ENCODE peak calls at places on chromosomes 7 and 10, in four cellular contexts. N, G, Q and F are unnamed samples.

GRCh38 chr10:62512732-62513475 is 138.7 kb downstream of the ZNF365 start:
- DNase-seq in N (no peak), G (peak; percentile 12), Q (peak; percentile 8), F (no peak)

GRCh38 chr10:71216751-71217265 is 4.4 kb downstream of the UNC5B start:
- DNase-seq in N (no peak), G (no peak), Q (no peak), F (no peak)

GRCh38 chr7:104005197-104005596 is 15.7 kb upstream of the RELN start:
- DNase-seq in N (no peak), G (no peak), Q (peak; percentile 79), F (no peak)

GRCh38 chr10:74518076-74518475 is 308.3 kb upstream of the KAT6B start:
- DNase-seq in N (no peak), G (no peak), Q (no peak), F (no peak)

GRCh38 chr7:10401793-10402192 is 571.9 kb upstream of the PHF14 start:
- DNase-seq in N (no peak), G (no peak), Q (no peak), F (no peak)

GRCh38 chr10:34343764-34344163 is 471.3 kb downstream of the PARD3 start:
- DNase-seq in N (no peak), G (no peak), Q (no peak), F (no peak)

GRCh38 chr7:151146761-151147160 is 20.7 kb downstream of the GBX1 start:
- DNase-seq in N (no peak), G (no peak), Q (no peak), F (no peak)

GRCh38 chr7:157271991-157272324 is 64.8 kb upstream of the DNAJB6 start:
- DNase-seq in N (no peak), G (no peak), Q (peak; percentile 74), F (no peak)

GRCh38 chr10:123035467-123036086 is 26.8 kb downstream of the ACADSB start:
- DNase-seq in N (no peak), G (no peak), Q (no peak), F (no peak)

GRCh38 chr7:83697814-83698530 is 49.0 kb upstream of the SEMA3E start:
- DNase-seq in N (no peak), G (no peak), Q (no peak), F (no peak)

GRCh38 chr10:91540714-91541113 is 92.2 kb downstream of the PPP1R3C start:
- DNase-seq in N (no peak), G (no peak), Q (peak; percentile 90), F (no peak)

GRCh38 chr10:24256619-24257018 is 47.7 kb downstream of the KIAA1217 start:
- DNase-seq in N (no peak), G (no peak), Q (no peak), F (no peak)

GRCh38 chr7:118259115-118259514 is 34.6 kb downstream of the ANKRD7 start:
- DNase-seq in N (no peak), G (no peak), Q (no peak), F (no peak)

GRCh38 chr10:95524358-95525032 is 36.7 kb downstream of the SORBS1 start:
- DNase-seq in N (no peak), G (no peak), Q (no peak), F (no peak)

GRCh38 chr10:33252794-33253203 is 81.7 kb downstream of the NRP1 start:
- DNase-seq in N (no peak), G (peak; percentile 43), Q (peak; percentile 76), F (no peak)

GRCh38 chr10:90849956-90850749 is 7.7 kb downstream of the HTR7 start:
- DNase-seq in N (no peak), G (no peak), Q (peak; percentile 75), F (no peak)

GRCh38 chr7:138941545-138941944 is 39.6 kb downstream of the KIAA1549 start:
- DNase-seq in N (peak; percentile 37), G (no peak), Q (no peak), F (no peak)

GRCh38 chr10:114239117-114239993 is at the start of gene VWA2:
- DNase-seq in N (peak; percentile 70), G (peak; percentile 38), Q (no peak), F (no peak)

GRCh38 chr10:101903827-101904520 is 60.4 kb upstream of the KCNIP2 start:
- DNase-seq in N (no peak), G (no peak), Q (no peak), F (no peak)

GRCh38 chr7:157522189-157522588 is 185.4 kb downstream of the DNAJB6 start:
- DNase-seq in N (no peak), G (no peak), Q (no peak), F (no peak)

GRCh38 chr7:148501707-148502139 is 88.8 kb upstream of the C7orf33 start:
- DNase-seq in N (peak; percentile 79), G (no peak), Q (no peak), F (no peak)

GRCh38 chr7:603152-603941 is 83.7 kb upstream of the PDGFA start:
- DNase-seq in N (no peak), G (no peak), Q (no peak), F (peak; percentile 49)

GRCh38 chr7:108326938-108327337 is 129.3 kb downstream of the NRCAM start:
- DNase-seq in N (no peak), G (no peak), Q (no peak), F (no peak)

GRCh38 chr7:123757095-123757494 is 8.3 kb upstream of the WASL start:
- DNase-seq in N (no peak), G (no peak), Q (no peak), F (no peak)

GRCh38 chr10:122054046-122055025 is 65.4 kb downstream of the TACC2 start:
- DNase-seq in N (peak; percentile 84), G (peak; percentile 55), Q (peak; percentile 32), F (no peak)

GRCh38 chr7:105790996-105791395 is 85.4 kb downstream of the ATXN7L1 start:
- DNase-seq in N (no peak), G (no peak), Q (peak; percentile 64), F (no peak)

GRCh38 chr7:158325530-158326381 is 261.9 kb downstream of the PTPRN2 start:
- DNase-seq in N (peak; percentile 77), G (no peak), Q (no peak), F (no peak)

GRCh38 chr7:142153400-142153799 is 41.9 kb downstream of the MGAM2 start:
- DNase-seq in N (peak; percentile 25), G (peak; percentile 46), Q (peak; percentile 41), F (no peak)

GRCh38 chr10:13483951-13484350 is 44.9 kb downstream of the BEND7 start:
- DNase-seq in N (no peak), G (no peak), Q (no peak), F (no peak)

GRCh38 chr10:15444105-15445021 is 73.3 kb upstream of the FAM171A1 start:
- DNase-seq in N (peak; percentile 9), G (no peak), Q (no peak), F (no peak)

GRCh38 chr10:111429288-111430028 is 352.6 kb downstream of the ADRA2A start:
- DNase-seq in N (peak; percentile 7), G (no peak), Q (no peak), F (no peak)

GRCh38 chr7:35255909-35256876 is 2.3 kb upstream of the TBX20 start:
- DNase-seq in N (peak; percentile 49), G (no peak), Q (no peak), F (no peak)

GRCh38 chr7:67344481-67345193 is 348.0 kb downstream of the TYW1 start:
- DNase-seq in N (no peak), G (no peak), Q (no peak), F (no peak)

GRCh38 chr7:50754684-50755083 is 28.0 kb downstream of the GRB10 start:
- DNase-seq in N (no peak), G (no peak), Q (no peak), F (no peak)

GRCh38 chr10:92891885-92892705 is 43.8 kb downstream of the EXOC6 start:
- DNase-seq in N (peak; percentile 46), G (peak; percentile 69), Q (peak; percentile 98), F (no peak)

GRCh38 chr7:27201231-27202017 is 1.5 kb upstream of the HOXA13 start:
- DNase-seq in N (no peak), G (no peak), Q (no peak), F (no peak)

GRCh38 chr7:31160956-31161355 is 108.8 kb downstream of the ADCYAP1R1 start:
- DNase-seq in N (no peak), G (no peak), Q (no peak), F (no peak)